ENCODE peak calls at places on chromosomes 3 and 15, in six cellular contexts. G is GM12878, R is endothelial cell of umbilical vein, B is AG04450, C is esophagus squamous epithelium, N is psoas muscle. S is an unnamed sample.
A peak's percentile ranks its signal among the peaks of the same experiment; 100 is the strongest.

GRCh38 chr3:56881035-56881575 is 79.4 kb upstream of the ARHGEF3 start:
- DNase-seq in N (no peak), G (no peak), B (no peak), C (no peak), R (peak; percentile 17), S (no peak)

GRCh38 chr3:100159564-100160153 is 45.4 kb upstream of the FILIP1L start:
- DNase-seq in C (no peak), R (peak; percentile 94), B (peak; percentile 46), G (no peak), N (no peak), S (no peak)

GRCh38 chr3:10949197-10949596 is 43.4 kb upstream of the SLC6A1 start:
- DNase-seq in B (no peak), N (no peak), R (no peak), G (no peak), C (no peak), S (no peak)

GRCh38 chr3:59998040-59998439 is 948.2 kb upstream of the CFAP20DC start:
- DNase-seq in R (no peak), B (no peak), G (no peak), C (no peak), N (no peak), S (no peak)

GRCh38 chr3:144361002-144361401 is 389.4 kb downstream of the DIPK2A start:
- DNase-seq in B (no peak), N (no peak), R (no peak), C (no peak), G (no peak), S (no peak)

GRCh38 chr3:126961191-126961790 is 21.6 kb upstream of the PLXNA1 start:
- DNase-seq in B (no peak), R (no peak), C (no peak), N (peak; percentile 92), G (no peak), S (no peak)

GRCh38 chr3:14253022-14253761 is 74.6 kb downstream of the LSM3 start:
- DNase-seq in B (no peak), C (no peak), R (no peak), G (no peak), N (peak; percentile 78), S (no peak)

GRCh38 chr3:132351222-132351806 is 34.1 kb downstream of the ACP3 start:
- DNase-seq in R (no peak), N (no peak), B (no peak), G (no peak), C (no peak), S (no peak)

GRCh38 chr15:83106994-83107840 is at the start of gene TM6SF1:
- DNase-seq in N (peak; percentile 83), R (peak; percentile 45), C (no peak), B (no peak), G (no peak), S (no peak)

GRCh38 chr15:44199393-44199792 is 4.3 kb upstream of the FRMD5 start:
- DNase-seq in B (no peak), N (no peak), R (no peak), G (no peak), C (no peak), S (no peak)

GRCh38 chr3:119559441-119559963 is at the start of gene CD80:
- DNase-seq in C (peak; percentile 30), B (no peak), G (peak; percentile 82), R (peak; percentile 41), N (peak; percentile 54), S (no peak)

GRCh38 chr15:65056106-65056505 is 10.9 kb downstream of the SLC51B start:
- DNase-seq in G (no peak), B (no peak), C (no peak), R (no peak), N (no peak), S (no peak)

GRCh38 chr15:63509056-63509696 is 4.8 kb downstream of the USP3 start:
- DNase-seq in G (no peak), R (peak; percentile 30), B (no peak), C (no peak), N (no peak), S (no peak)

GRCh38 chr15:78679089-78679511 is 38.1 kb upstream of the CHRNB4 start:
- DNase-seq in B (no peak), C (no peak), G (no peak), N (no peak), R (no peak), S (no peak)

GRCh38 chr3:99248130-99248529 is 346.6 kb upstream of the DCBLD2 start:
- DNase-seq in R (peak; percentile 52), B (no peak), N (no peak), G (no peak), C (no peak), S (no peak)

GRCh38 chr3:182644800-182645433 is 148.4 kb upstream of the ATP11B start:
- DNase-seq in B (no peak), R (no peak), G (no peak), N (no peak), C (no peak), S (no peak)

GRCh38 chr3:13584427-13584891 is 35.5 kb downstream of the FBLN2 start:
- DNase-seq in N (no peak), G (no peak), B (no peak), R (no peak), C (no peak), S (no peak)

GRCh38 chr3:46438831-46439230 is 25.9 kb downstream of the LTF start:
- DNase-seq in G (no peak), C (no peak), B (no peak), N (no peak), R (no peak), S (no peak)

GRCh38 chr3:46448721-46449120 is 16.0 kb downstream of the LTF start:
- DNase-seq in R (no peak), N (no peak), B (no peak), G (no peak), C (no peak), S (no peak)

GRCh38 chr3:46440531-46441294 is 24.0 kb downstream of the LTF start:
- DNase-seq in C (no peak), R (no peak), N (no peak), B (no peak), G (peak; percentile 56), S (no peak)

GRCh38 chr3:46447535-46447934 is 17.2 kb downstream of the LTF start:
- DNase-seq in C (no peak), B (no peak), R (no peak), G (no peak), N (no peak), S (no peak)

DNA sequence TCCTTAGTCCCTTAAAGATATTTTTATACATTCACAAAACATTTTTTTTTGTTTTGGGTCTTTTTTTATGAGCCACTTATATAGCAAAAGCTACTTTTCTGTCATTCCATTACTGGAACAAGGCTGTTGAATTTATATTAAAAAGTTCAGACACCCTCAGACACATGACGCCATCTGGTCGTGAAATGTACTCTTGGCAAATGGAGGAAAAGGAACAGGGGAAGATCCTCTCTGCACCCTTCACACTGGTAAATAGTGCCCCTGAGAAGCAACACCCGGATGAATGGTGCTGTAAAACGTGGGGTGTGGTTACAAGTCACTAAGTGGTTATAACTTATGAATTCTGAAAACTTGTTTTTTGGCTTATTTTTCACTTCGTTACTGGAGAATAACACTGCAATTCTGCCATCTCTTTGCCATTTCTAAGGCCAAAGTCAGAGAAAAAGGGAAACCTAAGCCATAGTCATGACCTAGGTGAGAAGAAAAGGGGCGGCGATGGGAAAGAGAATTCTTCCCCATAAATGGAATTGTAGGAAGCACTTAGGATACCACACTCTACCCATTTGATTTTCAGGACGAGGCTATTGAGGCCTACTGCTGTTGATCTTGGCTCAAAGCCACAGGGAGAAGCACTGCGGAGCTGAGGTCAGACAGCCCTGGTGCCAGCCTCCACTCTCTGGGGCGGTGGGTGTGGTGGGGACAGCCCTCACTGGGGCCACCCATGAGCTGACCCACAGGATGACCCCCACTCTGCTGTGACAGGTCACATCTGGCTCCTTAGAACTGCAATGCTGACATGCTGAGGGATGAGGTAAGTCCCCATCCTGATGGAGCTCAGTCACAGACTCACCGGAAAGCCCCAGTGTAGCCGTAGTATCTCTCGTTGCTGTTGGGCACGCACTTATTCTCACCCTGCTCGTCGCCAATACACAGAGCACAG is 21.8 kb downstream of the LTF start:
- DNase-seq in B (peak; percentile 6), N (no peak), R (no peak), C (no peak), G (no peak), S (no peak)
- TF ChIP-seq CTCF in B (peak; percentile 66), N (no peak), R (peak; percentile 10), C (peak; percentile 32), G (no peak), S (no peak)

GRCh38 chr3:139328356-139328755 is 15.5 kb upstream of the MRPS22 start:
- DNase-seq in R (no peak), C (no peak), B (no peak), N (no peak), G (no peak), S (no peak)

GRCh38 chr3:139332092-139332491 is 11.7 kb upstream of the MRPS22 start:
- DNase-seq in C (no peak), N (no peak), G (no peak), B (no peak), R (no peak), S (no peak)

GRCh38 chr3:139327231-139327630 is 16.6 kb upstream of the MRPS22 start:
- DNase-seq in C (no peak), R (no peak), B (no peak), N (no peak), G (no peak), S (no peak)

GRCh38 chr3:139327861-139328260 is 16.0 kb upstream of the MRPS22 start:
- DNase-seq in N (no peak), G (no peak), B (no peak), C (no peak), R (no peak), S (no peak)

GRCh38 chr3:139329364-139329850 is 14.4 kb upstream of the MRPS22 start:
- DNase-seq in G (no peak), B (no peak), N (peak; percentile 92), R (peak; percentile 74), C (no peak), S (no peak)
- H3K4me3 ChIP-seq in G (peak overlapping the region; percentile 43), B (peak overlapping the region; percentile 20), N (no peak overlapping the region), R (no peak overlapping the region), C (peak overlapping the region; percentile 48), S (no peak overlapping the region)

DNA sequence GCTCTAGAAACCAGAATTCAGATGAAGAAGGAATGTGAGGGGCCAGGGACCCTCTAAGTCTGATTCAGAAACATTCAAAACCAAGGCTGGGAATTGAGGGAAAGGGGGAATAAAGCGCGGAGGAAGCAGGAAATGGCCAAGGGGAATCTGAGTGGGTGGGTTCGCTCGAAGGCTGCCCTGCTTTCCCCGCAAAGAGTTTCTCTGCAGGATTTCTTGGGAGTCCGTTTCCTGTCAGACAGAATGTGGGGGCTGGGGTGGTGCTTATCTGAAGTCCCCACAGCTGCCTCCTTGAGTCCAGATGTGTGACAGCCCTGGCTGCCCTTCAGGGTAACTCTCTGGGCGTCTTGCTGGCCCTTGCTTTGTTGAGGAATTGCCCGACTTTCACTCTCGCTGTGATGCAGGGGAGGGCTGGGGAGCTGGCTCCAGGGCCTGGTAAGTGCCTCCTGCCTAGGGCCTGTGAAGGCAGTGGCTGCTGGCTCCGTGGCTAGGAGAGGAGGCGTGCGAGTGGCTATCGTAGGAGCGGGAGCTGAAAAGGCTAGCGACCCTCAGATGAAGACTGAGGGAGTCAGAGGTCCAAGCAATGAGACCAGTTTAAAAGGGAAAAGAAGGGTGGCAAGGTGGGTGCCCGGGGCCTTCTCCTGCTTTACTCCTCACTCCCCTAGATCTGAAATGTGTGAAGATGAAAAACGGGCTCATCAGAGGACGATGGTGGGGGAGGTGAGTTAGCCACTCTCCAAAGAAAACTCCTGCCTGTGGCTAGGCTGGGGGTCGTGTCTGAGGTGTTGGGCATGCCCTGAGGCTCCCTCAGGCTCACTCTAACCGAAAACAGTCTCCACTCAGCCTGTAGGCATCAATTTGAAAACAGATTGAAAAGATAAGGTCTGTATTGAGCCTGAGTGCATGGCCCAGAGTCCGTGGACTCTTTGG is 143.9 kb upstream of the UMPS start:
- DNase-seq in R (no peak), B (no peak), N (no peak), C (no peak), G (no peak), S (no peak)
- H3K27me3 ChIP-seq in R (peaks cover 21% of the 10 kb centered on the region), B (peaks cover 67% of the 10 kb centered on the region), N (no peaks in the 10 kb centered on the region), C (no peaks in the 10 kb centered on the region), G (peaks cover 10% of the 10 kb centered on the region), S (peaks cover 19% of the 10 kb centered on the region)

GRCh38 chr3:150793641-150794040 is 30.7 kb upstream of the SIAH2 start:
- DNase-seq in B (no peak), C (no peak), R (no peak), N (no peak), G (no peak), S (no peak)
- TF ChIP-seq CTCF in B (no peak), C (no peak), R (no peak), N (no peak), G (no peak), S (no peak)

S was measured in kidney epithelial cell.